ENCODE peak calls at places on chromosomes 3 and 15, in seven cellular contexts. R, U, J, V, B, T and F are unnamed samples.

GRCh38 chr15:48712546-48712945 is 67.0 kb upstream of the FBN1 start:
- DNase-seq in R (no peak), U (no peak), J (no peak), V (no peak), B (no peak), T (no peak), F (no peak)

GRCh38 chr3:39333607-39334006 is 4.1 kb downstream of the CCR8 start:
- DNase-seq in R (no peak), U (no peak), J (no peak), V (no peak), B (no peak), T (no peak), F (no peak)

GRCh38 chr3:32437898-32438297 is 46.2 kb downstream of the CMTM7 start:
- DNase-seq in R (no peak), U (no peak), J (no peak), V (no peak), B (peak), T (peak), F (no peak)

GRCh38 chr15:62649793-62650420 is 392.6 kb upstream of the TPM1 start:
- DNase-seq in R (no peak), U (peak), J (no peak), V (no peak), B (no peak), T (no peak), F (peak)

GRCh38 chr15:77440378-77440999 is 19.8 kb downstream of the HMG20A start:
- DNase-seq in R (no peak), U (peak), J (no peak), V (no peak), B (no peak), T (no peak), F (peak)

GRCh38 chr15:78620839-78621421 is at the start of gene CHRNA3:
- DNase-seq in R (no peak), U (no peak), J (no peak), V (no peak), B (no peak), T (no peak), F (no peak)

GRCh38 chr3:25664066-25664809 is 469 bp downstream of the TOP2B start:
- DNase-seq in R (peak), U (peak), J (peak), V (peak), B (peak), T (peak), F (peak)

GRCh38 chr15:91306155-91306554 is 206.1 kb downstream of the SV2B start:
- DNase-seq in R (no peak), U (no peak), J (no peak), V (no peak), B (no peak), T (no peak), F (no peak)

GRCh38 chr15:64681424-64682024 is 93.9 kb downstream of the RBPMS2 start:
- DNase-seq in R (no peak), U (peak), J (peak), V (no peak), B (no peak), T (peak), F (peak)
- TF ChIP-seq CTCF in R (peak), U (peak), J (peak), V (peak), B (peak), T (peak), F (peak)

GRCh38 chr3:195266428-195266827 is 4.5 kb downstream of the XXYLT1 start:
- DNase-seq in R (no peak), U (no peak), J (no peak), V (no peak), B (no peak), T (no peak), F (no peak)
- TF ChIP-seq CTCF in R (no peak), U (no peak), J (no peak), V (no peak), B (no peak), T (no peak), F (no peak)

GRCh38 chr3:134312873-134313838 is 61.1 kb downstream of the AMOTL2 start:
- DNase-seq in R (peak), U (peak), J (peak), V (peak), B (no peak), T (no peak), F (peak)
- TF ChIP-seq CTCF in R (peak), U (peak), J (peak), V (peak), B (peak), T (no peak), F (no peak)

DNA sequence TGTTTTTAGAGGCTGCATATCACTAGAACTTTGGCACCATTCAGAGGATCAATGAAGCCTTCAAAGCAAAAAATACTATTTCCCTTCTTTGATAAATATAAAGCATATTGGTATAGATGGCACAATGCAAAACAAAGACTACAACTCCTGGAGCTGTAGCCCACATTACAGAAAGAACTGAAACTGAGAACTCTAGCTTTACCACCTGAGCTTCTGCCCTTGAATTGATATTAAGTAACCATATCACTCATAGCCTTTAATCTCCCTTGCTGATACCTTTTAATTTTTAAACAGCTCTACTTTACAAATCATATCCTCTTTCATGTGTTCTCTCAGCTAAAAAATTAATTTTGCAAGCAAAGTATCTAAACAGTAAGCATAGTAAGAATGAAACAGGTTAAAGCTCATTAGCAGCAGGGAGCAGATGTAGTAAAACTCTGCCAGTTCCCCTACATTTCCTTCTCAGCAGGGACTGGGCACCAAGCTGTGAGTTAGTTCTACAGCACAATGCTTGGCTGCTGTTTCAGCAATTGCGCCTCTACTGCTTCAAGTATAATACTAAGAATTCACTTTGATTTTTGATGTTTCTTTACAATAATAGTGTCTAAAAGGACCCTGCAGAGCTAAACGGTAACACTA is 97.9 kb upstream of the NANOGP8 start:
- DNase-seq in R (no peak), U (no peak), J (no peak), V (no peak), B (no peak), T (no peak), F (no peak)
- TF ChIP-seq CTCF in R (no peak), U (no peak), J (no peak), V (no peak), B (peak), T (no peak), F (no peak)

GRCh38 chr3:50355829-50356552 is 3.3 kb downstream of the TMEM115 start:
- DNase-seq in R (no peak), U (no peak), J (no peak), V (no peak), B (no peak), T (no peak), F (no peak)
- TF ChIP-seq CTCF in R (no peak), U (no peak), J (no peak), V (no peak), B (no peak), T (peak), F (no peak)

GRCh38 chr15:27271258-27271657 is 300.3 kb downstream of the GABRG3 start:
- DNase-seq in R (no peak), U (no peak), J (no peak), V (no peak), B (no peak), T (no peak), F (no peak)

GRCh38 chr15:27272446-27272845 is 301.5 kb downstream of the GABRG3 start:
- DNase-seq in R (no peak), U (no peak), J (no peak), V (no peak), B (no peak), T (no peak), F (no peak)

GRCh38 chr15:27273506-27273905 is 302.5 kb downstream of the GABRG3 start:
- DNase-seq in R (no peak), U (no peak), J (no peak), V (no peak), B (no peak), T (no peak), F (no peak)

DNA sequence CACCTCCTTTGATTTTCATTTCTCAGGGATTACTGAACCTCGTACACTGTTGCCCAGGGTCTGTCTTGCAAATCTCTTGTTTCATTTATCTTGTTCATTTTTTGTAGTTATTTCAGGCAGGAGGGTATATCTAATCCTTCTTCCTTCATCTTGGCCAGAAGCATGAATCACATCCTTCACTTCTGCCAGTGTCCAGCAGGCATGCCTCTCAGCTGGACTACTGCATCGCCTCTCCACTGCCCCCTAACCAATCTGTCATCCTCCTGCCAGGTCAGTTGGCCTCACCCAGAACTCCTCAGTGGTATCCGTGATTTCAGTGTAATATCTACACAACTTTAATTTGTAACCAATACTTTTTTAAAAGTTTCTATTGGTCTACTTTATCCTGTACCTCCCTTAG is 297.9 kb downstream of the GABRG3 start:
- DNase-seq in R (no peak), U (no peak), J (no peak), V (no peak), B (no peak), T (no peak), F (no peak)
- TF ChIP-seq CTCF in R (no peak), U (no peak), J (no peak), V (no peak), B (no peak), T (no peak), F (no peak)

GRCh38 chr15:40333922-40334492 is 6.7 kb downstream of the CCDC9B start:
- DNase-seq in R (no peak), U (no peak), J (no peak), V (peak), B (no peak), T (peak), F (peak)

GRCh38 chr15:40330368-40330836 is 6.9 kb downstream of the INAFM2 start:
- DNase-seq in R (no peak), U (no peak), J (no peak), V (peak), B (no peak), T (no peak), F (no peak)

GRCh38 chr15:40331637-40332036 is 8.1 kb downstream of the INAFM2 start:
- DNase-seq in R (no peak), U (no peak), J (no peak), V (no peak), B (no peak), T (no peak), F (no peak)

GRCh38 chr15:40331026-40331425 is 7.5 kb downstream of the INAFM2 start:
- DNase-seq in R (no peak), U (no peak), J (no peak), V (no peak), B (no peak), T (no peak), F (no peak)

DNA sequence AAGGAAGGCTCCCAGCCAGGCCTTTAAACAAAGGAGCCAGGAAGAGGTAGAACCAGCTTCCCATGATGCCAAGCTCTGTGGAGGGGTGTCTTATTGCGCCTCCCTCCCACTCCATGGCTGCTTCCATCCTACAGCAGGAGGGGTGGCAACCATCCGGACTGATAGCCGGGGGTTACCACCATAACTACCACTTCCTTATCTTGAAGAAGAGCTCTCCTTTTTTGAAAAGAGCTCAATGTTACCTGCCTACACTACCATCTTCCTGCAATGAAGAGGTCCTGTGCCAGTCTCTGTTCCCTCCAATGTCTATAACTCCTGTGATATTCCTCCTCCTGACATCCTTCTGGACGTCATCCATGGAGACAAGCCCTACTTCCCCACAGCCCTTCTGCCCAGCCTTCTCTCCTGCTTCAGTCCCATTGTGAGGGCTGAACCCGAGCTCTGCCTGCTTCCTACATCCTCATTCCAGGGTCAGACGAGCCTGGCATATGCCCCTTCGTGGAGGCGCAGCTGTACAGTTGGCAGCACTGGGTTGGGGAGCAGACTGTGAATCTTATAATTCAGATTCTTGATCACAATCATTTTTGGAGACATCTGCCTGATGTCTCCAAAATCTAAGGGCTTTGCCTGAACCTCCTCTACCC is 8.5 kb downstream of the CCDC9B start:
- DNase-seq in R (no peak), U (no peak), J (no peak), V (no peak), B (no peak), T (no peak), F (no peak)
- TF ChIP-seq CTCF in R (no peak), U (no peak), J (no peak), V (no peak), B (no peak), T (no peak), F (no peak)

GRCh38 chr3:52783211-52783555 is 5.8 kb downstream of the ITIH1 start:
- DNase-seq in R (no peak), U (no peak), J (no peak), V (no peak), B (no peak), T (no peak), F (no peak)
- TF ChIP-seq CTCF in R (no peak), U (no peak), J (no peak), V (no peak), B (no peak), T (no peak), F (no peak)

DNA sequence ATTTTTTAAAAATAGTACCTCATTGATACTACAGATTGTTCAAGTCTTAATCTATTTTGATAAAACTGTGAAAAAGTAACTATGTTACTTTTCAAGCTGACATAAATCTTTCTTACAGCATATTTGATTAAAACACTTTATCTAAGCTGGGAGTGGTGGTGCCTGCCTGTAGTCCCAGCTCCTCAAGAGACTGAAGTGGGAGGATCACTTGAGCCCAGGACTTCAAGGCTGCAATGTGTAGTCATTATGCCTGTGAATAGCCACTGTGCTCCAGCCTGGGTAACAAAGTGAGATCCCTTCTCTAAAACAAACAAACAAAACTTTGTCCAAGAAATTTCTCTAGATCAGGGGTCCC is 59.6 kb upstream of the NEDD4 start:
- DNase-seq in R (no peak), U (no peak), J (no peak), V (no peak), B (no peak), T (no peak), F (no peak)
- TF ChIP-seq CTCF in R (no peak), U (no peak), J (no peak), V (no peak), B (peak), T (no peak), F (no peak)